ENCODE peak calls at places on chromosomes 13 and 19, in seven cellular contexts. A, D, X, B, E, O and Z are unnamed samples.

GRCh38 chr13:99871249-99871898 is 100.2 kb downstream of the ZIC5 start:
- DNase-seq in X (no peak), E (no peak), D (peak), A (no peak), O (peak), B (no peak), Z (no peak)

GRCh38 chr19:36378625-36379509 is at the start of gene ZFP14:
- DNase-seq in A (peak), D (peak), X (peak), B (peak), O (peak), E (peak), Z (peak)

GRCh38 chr19:30620354-30620753 is 248.2 kb downstream of the ZNF536 start:
- DNase-seq in X (no peak), E (no peak), A (no peak), D (no peak), O (no peak), B (no peak), Z (no peak)

GRCh38 chr13:110421696-110422395 is 114.8 kb downstream of the COL4A2 start:
- DNase-seq in B (no peak), D (no peak), X (no peak), A (no peak), O (no peak), E (no peak), Z (peak)

GRCh38 chr19:870314-870713 is 10.8 kb downstream of the CFD start:
- DNase-seq in A (no peak), O (no peak), D (no peak), B (no peak), X (no peak), E (no peak), Z (no peak)

GRCh38 chr19:36436531-36436930 is 18.1 kb upstream of the ZFP82 start:
- DNase-seq in D (peak), E (no peak), X (no peak), O (peak), B (no peak), A (no peak), Z (no peak)

GRCh38 chr13:89678722-89679121 is 1668.8 kb upstream of the MIR17HG start:
- DNase-seq in B (no peak), E (no peak), D (no peak), O (no peak), A (no peak), X (no peak), Z (no peak)

GRCh38 chr13:114107686-114108081 is 24.7 kb downstream of the RASA3 start:
- DNase-seq in A (no peak), D (no peak), E (peak), B (peak), X (no peak), O (no peak), Z (peak)

GRCh38 chr13:65724261-65724660 is 1505.9 kb downstream of the PCDH9 start:
- DNase-seq in X (no peak), B (no peak), E (no peak), O (no peak), A (no peak), D (no peak), Z (peak)

DNA sequence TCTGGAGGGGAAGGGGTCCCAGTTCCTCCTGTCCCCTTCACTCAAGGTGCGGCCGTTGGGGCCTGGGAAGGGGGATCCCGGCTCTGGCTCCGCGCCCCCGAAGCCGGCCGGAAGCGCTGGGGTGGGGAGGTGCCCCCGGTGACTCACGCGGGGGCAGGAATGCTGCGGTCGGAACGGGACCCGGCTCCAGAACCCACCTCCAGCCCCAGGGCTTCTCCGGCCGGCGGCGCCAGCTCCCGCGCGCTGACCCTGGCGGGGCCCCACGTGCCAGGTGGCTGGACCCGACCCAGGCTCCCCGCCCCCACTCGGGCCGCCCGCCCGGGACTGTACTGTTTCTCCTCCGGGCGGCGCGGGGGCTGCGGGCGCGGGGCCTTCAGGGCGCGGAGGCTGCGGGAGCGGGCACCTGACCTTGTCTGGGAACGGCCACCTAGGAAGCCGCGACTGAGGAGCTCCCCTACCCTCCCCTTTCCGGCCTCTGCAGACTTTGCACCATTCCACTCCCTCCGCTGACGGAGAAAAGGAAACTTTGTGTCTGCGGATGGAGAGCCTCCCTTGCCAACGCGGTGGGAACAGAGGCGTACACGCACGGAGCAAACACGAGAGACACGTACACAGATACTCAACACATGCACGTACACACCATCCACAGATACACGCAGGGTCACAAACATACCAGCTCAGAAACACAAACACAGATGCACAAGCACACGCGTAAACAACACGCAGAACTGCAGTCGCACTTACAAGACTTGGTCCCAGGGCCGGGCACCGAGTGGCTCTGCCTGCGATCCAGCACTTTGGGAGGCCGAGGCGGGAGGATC is 7.2 kb downstream of the AXL start:
- DNase-seq in A (peak), O (no peak), X (peak), E (peak), D (no peak), B (peak), Z (peak)
- H3K4me3 ChIP-seq in A (peak), O (no peak), X (peak), E (no peak), D (no peak), B (peak), Z (peak)

GRCh38 chr19:52492991-52493470 is 34.4 kb upstream of the ZNF808 start:
- DNase-seq in B (no peak), O (no peak), E (peak), D (no peak), A (peak), X (no peak), Z (no peak)
- H3K4me3 ChIP-seq in B (peak), O (peak), E (no peak), D (no peak), A (no peak), X (no peak), Z (no peak)

GRCh38 chr19:11617207-11618062 is 20.2 kb downstream of the ZNF627 start:
- DNase-seq in X (no peak), D (no peak), O (no peak), E (no peak), A (no peak), B (no peak), Z (peak)
- H3K4me3 ChIP-seq in X (no peak), D (no peak), O (no peak), E (no peak), A (no peak), B (no peak), Z (no peak)

GRCh38 chr19:43474487-43474886 is 9.1 kb upstream of the LYPD3 start:
- DNase-seq in E (no peak), X (no peak), D (no peak), O (no peak), B (no peak), A (no peak), Z (no peak)
- H3K4me3 ChIP-seq in E (no peak), X (no peak), D (no peak), O (no peak), B (peak), A (peak), Z (no peak)

GRCh38 chr19:53068834-53069233 is 24.3 kb downstream of the ERVV-2 start:
- DNase-seq in D (peak), E (no peak), X (no peak), B (no peak), A (no peak), O (no peak), Z (no peak)

DNA sequence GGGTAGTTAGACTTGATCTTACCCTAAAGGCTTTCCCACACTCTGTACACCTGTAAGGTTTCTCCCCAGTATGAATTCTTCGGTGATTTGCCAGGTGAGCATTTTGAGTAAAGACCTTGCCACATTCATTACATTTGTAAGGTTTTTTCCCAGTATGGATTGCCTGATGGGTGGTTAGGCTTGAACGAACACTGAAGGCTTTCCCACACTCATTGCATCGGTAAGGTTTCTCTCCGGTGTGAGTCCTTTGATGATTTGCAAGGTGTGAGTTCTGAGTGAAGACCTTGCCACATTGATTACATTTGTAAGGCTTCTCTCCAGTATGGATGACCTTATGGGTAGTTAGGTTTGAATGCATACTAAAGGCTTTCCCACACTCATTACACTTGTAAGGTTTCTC is 23.7 kb downstream of the ERVV-2 start:
- DNase-seq in A (no peak), X (no peak), D (no peak), E (no peak), O (no peak), B (no peak), Z (no peak)
- H3K4me3 ChIP-seq in A (no peak), X (no peak), D (no peak), E (no peak), O (no peak), B (no peak), Z (no peak)

DNA sequence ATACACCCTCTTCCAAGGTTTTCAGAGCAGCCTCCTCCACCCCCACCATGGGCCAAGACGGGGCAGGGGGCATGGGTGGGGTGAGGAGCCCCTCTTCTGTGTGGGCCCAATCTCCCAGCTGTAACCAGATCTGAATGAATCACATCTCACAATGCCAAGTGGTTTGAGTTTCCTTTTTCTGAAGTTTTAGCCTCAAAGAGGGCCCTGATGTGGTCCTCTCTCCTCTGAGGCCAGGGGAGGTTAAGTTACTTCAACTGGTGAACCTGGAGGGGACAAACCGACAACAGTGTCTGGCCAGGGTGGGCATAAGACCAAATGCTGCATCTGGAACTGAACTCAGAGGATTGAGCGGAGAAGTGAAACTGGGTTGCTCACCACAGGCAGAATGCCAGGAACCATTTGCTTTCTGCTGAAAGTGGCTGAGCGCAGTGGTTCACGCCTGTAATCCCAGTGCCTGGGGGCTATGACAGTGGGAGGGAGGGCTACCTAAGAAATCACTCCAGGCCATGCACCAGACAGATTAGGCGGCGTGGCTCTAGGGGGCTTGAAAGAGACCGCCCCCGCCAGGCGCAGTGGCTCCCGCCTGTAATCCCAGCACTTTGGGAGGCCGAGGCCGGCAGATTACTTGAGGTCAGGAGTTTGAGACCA is 15.4 kb upstream of the IRGC start:
- DNase-seq in X (peak), O (no peak), B (peak), E (peak), D (no peak), A (no peak), Z (peak)
- H3K4me3 ChIP-seq in X (peak), O (no peak), B (peak), E (no peak), D (no peak), A (no peak), Z (no peak)